ENCODE peak calls at places on chromosome 13, in eight cellular contexts. H is mucosa of descending colon; F is fibroblast of villous mesenchyme; B is thoracic aorta; Y is B cell; Z is CD8-positive, alpha-beta T cell; R is BE2C; Q is psoas muscle. K is an unnamed sample.

GRCh38 chr13:32676242-32676641 is 90.0 kb downstream of the PDS5B start:
- DNase-seq in B (no peak), F (no peak), Q (no peak), R (no peak), H (no peak), Z (no peak), Y (no peak), K (no peak)

GRCh38 chr13:37716796-37717195 is 118.2 kb upstream of the POSTN start:
- DNase-seq in H (no peak), F (peak; percentile 46), Z (no peak), B (no peak), Y (no peak), R (no peak), Q (no peak), K (no peak)

GRCh38 chr13:46114599-46114998 is 9.8 kb upstream of the CPB2 start:
- DNase-seq in R (no peak), B (no peak), H (no peak), Z (no peak), Y (no peak), Q (no peak), F (no peak), K (no peak)

GRCh38 chr13:94550030-94550738 is 45.8 kb downstream of the TGDS start:
- DNase-seq in R (no peak), F (peak; percentile 34), Q (no peak), Y (no peak), H (no peak), B (no peak), Z (no peak), K (no peak)

GRCh38 chr13:34216251-34216650 is 398.3 kb downstream of the RFC3 start:
- DNase-seq in Q (no peak), B (no peak), Y (no peak), F (peak; percentile 5), H (no peak), Z (no peak), R (no peak), K (no peak)

GRCh38 chr13:67204731-67205130 is 25.4 kb downstream of the PCDH9 start:
- DNase-seq in F (no peak), Y (no peak), B (no peak), Z (no peak), H (no peak), R (no peak), Q (no peak), K (no peak)

GRCh38 chr13:23753523-23753922 is 135.7 kb downstream of the MIPEP start:
- DNase-seq in F (peak; percentile 59), Y (no peak), Q (no peak), Z (no peak), R (no peak), H (no peak), B (no peak), K (no peak)

GRCh38 chr13:25990801-25991200 is 61.0 kb downstream of the SHISA2 start:
- DNase-seq in R (no peak), Y (no peak), H (no peak), F (no peak), Z (no peak), Q (no peak), B (no peak), K (no peak)

GRCh38 chr13:52454459-52454824 is 836 bp upstream of the CKAP2 start:
- DNase-seq in B (no peak), Z (peak; percentile 20), R (no peak), Y (peak; percentile 69), F (peak; percentile 13), H (peak; percentile 36), Q (no peak), K (peak; percentile 26)

GRCh38 chr13:111302045-111302722 is 18.3 kb upstream of the TEX29 start:
- DNase-seq in Y (no peak), H (no peak), F (no peak), B (no peak), R (no peak), Q (no peak), Z (no peak), K (no peak)

GRCh38 chr13:82833928-82834327 is 1048.3 kb downstream of the SLITRK1 start:
- DNase-seq in Q (no peak), Y (no peak), H (no peak), B (no peak), F (no peak), R (no peak), Z (no peak), K (no peak)

GRCh38 chr13:99495478-99496321 is 5.6 kb upstream of the TM9SF2 start:
- DNase-seq in F (peak; percentile 40), R (no peak), H (no peak), Y (no peak), Z (no peak), B (no peak), Q (no peak), K (no peak)

DNA sequence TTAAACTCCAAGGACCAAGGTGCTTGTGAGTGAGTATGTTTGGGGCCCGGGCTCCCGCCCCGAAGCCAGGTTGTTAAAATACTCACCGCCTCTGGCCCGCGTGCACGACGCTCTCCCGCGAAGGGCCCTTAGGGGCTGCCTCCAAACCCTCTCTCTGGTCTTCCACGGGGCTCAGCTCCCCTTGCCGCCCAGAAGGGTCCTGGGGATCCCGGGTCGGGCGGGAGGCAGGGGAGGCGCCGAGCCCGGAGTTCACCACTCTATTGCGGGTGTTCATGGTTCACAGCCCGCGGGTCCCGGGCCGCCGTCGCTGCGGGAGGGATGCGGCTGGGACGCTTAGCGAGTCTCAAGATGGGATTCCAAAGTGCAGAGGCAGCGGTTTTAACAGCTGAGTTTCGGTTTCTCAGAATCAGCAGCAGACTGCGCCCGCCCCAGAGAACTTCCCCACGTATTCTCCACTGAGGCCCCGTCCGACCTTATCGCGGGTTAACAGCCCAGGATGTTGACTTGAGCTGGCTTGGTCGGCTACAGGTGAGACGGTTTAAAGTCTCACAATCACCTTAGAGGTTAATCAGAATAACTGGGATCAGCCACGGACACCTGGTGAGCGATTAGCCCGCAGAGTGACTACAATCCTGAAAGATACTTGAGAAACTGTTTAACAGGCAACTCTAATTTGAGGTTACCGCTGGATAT is at the start of gene EPSTI1:
- DNase-seq in Z (peak; percentile 82), H (peak; percentile 82), R (no peak), F (peak; percentile 87), Q (peak; percentile 54), Y (peak; percentile 79), B (peak; percentile 5), K (peak; percentile 68)
- TF ChIP-seq CTCF in Z (no peak), H (no peak), R (no peak), F (no peak), Q (no peak), Y (no peak), B (no peak), K (no peak)

GRCh38 chr13:51444922-51445321 is 7.9 kb downstream of the INTS6 start:
- DNase-seq in Q (no peak), F (peak; percentile 61), H (no peak), R (no peak), Z (no peak), Y (no peak), B (no peak), K (no peak)
- TF ChIP-seq CTCF in Q (no peak), F (peak; percentile 33), H (no peak), R (peak; percentile 53), Z (no peak), Y (peak; percentile 30), B (peak; percentile 21), K (no peak)

GRCh38 chr13:59176775-59177174 is 987.0 kb downstream of the DIAPH3 start:
- DNase-seq in Z (no peak), H (no peak), F (no peak), B (no peak), R (no peak), Y (no peak), Q (no peak), K (no peak)

GRCh38 chr13:59182241-59182640 is 981.5 kb downstream of the DIAPH3 start:
- DNase-seq in Y (no peak), F (no peak), Q (no peak), R (no peak), H (no peak), Z (no peak), B (no peak), K (no peak)

DNA sequence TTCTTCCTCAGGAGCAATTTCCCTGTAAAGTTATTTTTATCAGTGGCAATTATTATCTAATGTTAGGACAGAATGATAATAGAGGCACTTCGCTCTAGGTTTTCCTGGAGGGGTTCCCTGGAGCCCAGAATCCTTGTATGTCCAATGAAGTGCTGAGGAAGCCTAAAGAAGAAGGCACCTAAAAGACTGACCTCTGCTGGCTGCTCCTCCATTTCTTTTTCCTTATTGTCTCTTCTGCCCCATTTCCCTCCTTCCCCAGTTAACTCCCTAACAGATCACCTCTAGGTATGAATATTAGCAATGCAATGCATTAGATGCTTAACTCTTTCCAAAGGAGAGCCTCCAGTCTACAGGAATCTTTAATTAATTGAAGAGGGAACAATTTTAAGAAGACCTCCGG is 985.4 kb downstream of the DIAPH3 start:
- DNase-seq in H (no peak), B (no peak), Q (no peak), F (no peak), Y (no peak), Z (no peak), R (no peak), K (no peak)
- TF ChIP-seq CTCF in H (no peak), B (no peak), Q (no peak), F (no peak), Y (no peak), Z (no peak), R (peak; percentile 62), K (no peak)

GRCh38 chr13:43978688-43979087 is 99.0 kb downstream of the LACC1 start:
- DNase-seq in F (no peak), R (no peak), Z (no peak), Q (no peak), Y (no peak), H (no peak), B (no peak), K (no peak)

GRCh38 chr13:43981512-43982301 is 102.0 kb downstream of the LACC1 start:
- DNase-seq in Y (no peak), R (no peak), Q (no peak), B (no peak), H (no peak), Z (no peak), F (no peak), K (no peak)

GRCh38 chr13:43979492-43979891 is 99.8 kb downstream of the LACC1 start:
- DNase-seq in F (no peak), B (no peak), H (no peak), Q (no peak), Y (no peak), Z (no peak), R (no peak), K (no peak)

GRCh38 chr13:43983373-43983772 is 103.7 kb downstream of the LACC1 start:
- DNase-seq in H (no peak), B (no peak), Z (no peak), Q (no peak), R (no peak), F (no peak), Y (no peak), K (no peak)

GRCh38 chr13:43981091-43981490 is 101.4 kb downstream of the LACC1 start:
- DNase-seq in F (no peak), R (no peak), Z (no peak), H (no peak), B (no peak), Q (no peak), Y (no peak), K (no peak)
- TF ChIP-seq CTCF in F (no peak), R (no peak), Z (no peak), H (no peak), B (no peak), Q (no peak), Y (no peak), K (no peak)

GRCh38 chr13:110137677-110138008 is 169.3 kb downstream of the COL4A1 start:
- DNase-seq in F (no peak), Q (peak; percentile 47), H (peak; percentile 55), R (no peak), Y (peak; percentile 2), B (no peak), Z (no peak), K (no peak)
- TF ChIP-seq CTCF in F (peak; percentile 29), Q (peak; percentile 27), H (no peak), R (peak; percentile 40), Y (no peak), B (no peak), Z (no peak), K (no peak)

GRCh38 chr13:74883834-74884233 is 598.1 kb downstream of the TBC1D4 start:
- DNase-seq in R (no peak), B (no peak), F (no peak), Z (no peak), H (no peak), Q (no peak), Y (no peak), K (no peak)
- TF ChIP-seq CTCF in R (peak; percentile 26), B (no peak), F (peak; percentile 23), Z (no peak), H (no peak), Q (no peak), Y (no peak), K (no peak)